ENCODE peak calls at places on chromosomes 6 and 20, in five cellular contexts. Q is Caki2, R is EL, G is GDM1, N is GM13977. O is an unnamed sample.

GRCh38 chr6:5511924-5512323 is 250.6 kb downstream of the FARS2 start:
- DNase-seq in Q (no peak), R (peak; percentile 78), G (no peak), N (no peak), O (no peak)

GRCh38 chr6:33746036-33746600 is 587 bp downstream of the IP6K3 start:
- DNase-seq in Q (no peak), R (peak; percentile 87), G (no peak), N (no peak), O (no peak)

GRCh38 chr6:161048636-161049035 is 57.1 kb downstream of the MAP3K4 start:
- DNase-seq in Q (no peak), R (peak; percentile 20), G (no peak), N (no peak), O (no peak)

GRCh38 chr20:7358670-7359069 is 581.6 kb downstream of the HAO1 start:
- DNase-seq in Q (no peak), R (no peak), G (no peak), N (no peak), O (no peak)

GRCh38 chr6:77072694-77073409 is 390.4 kb downstream of the HTR1B start:
- DNase-seq in Q (no peak), R (no peak), G (no peak), N (no peak), O (no peak)

GRCh38 chr20:57679113-57679512 is 30.7 kb downstream of the PMEPA1 start:
- DNase-seq in Q (no peak), R (no peak), G (no peak), N (no peak), O (no peak)

GRCh38 chr20:57560554-57561355 is at the start of gene PCK1:
- DNase-seq in Q (peak; percentile 96), R (peak; percentile 21), G (no peak), N (no peak), O (no peak)

GRCh38 chr6:166736606-166737005 is 109.6 kb upstream of the RPS6KA2 start:
- DNase-seq in Q (peak; percentile 75), R (peak; percentile 68), G (no peak), N (no peak), O (no peak)

GRCh38 chr20:32168184-32168910 is 39.2 kb downstream of the PLAGL2 start:
- DNase-seq in Q (peak; percentile 39), R (peak; percentile 43), G (no peak), N (no peak), O (no peak)

GRCh38 chr6:169247419-169247818 is 6.2 kb downstream of the THBS2 start:
- DNase-seq in Q (no peak), R (no peak), G (no peak), N (no peak), O (no peak)

GRCh38 chr20:45014671-45015415 is 48.5 kb downstream of the STK4 start:
- DNase-seq in Q (no peak), R (peak; percentile 97), G (no peak), N (no peak), O (no peak)

GRCh38 chr20:41182296-41183212 is 45.2 kb downstream of the PLCG1 start:
- DNase-seq in Q (no peak), R (peak; percentile 24), G (no peak), N (no peak), O (no peak)

GRCh38 chr6:130882370-130882769 is 55.2 kb downstream of the SMLR1 start:
- DNase-seq in Q (no peak), R (no peak), G (peak; percentile 23), N (no peak), O (no peak)

GRCh38 chr6:20437639-20438038 is 36.0 kb downstream of the E2F3 start:
- DNase-seq in Q (no peak), R (no peak), G (no peak), N (no peak), O (no peak)

GRCh38 chr20:59406446-59406845 is 106.0 kb downstream of the EDN3 start:
- DNase-seq in Q (no peak), R (no peak), G (no peak), N (no peak), O (no peak)

GRCh38 chr6:170429457-170429856 is 122.9 kb downstream of the FAM120B start:
- DNase-seq in Q (no peak), R (no peak), G (no peak), N (no peak), O (no peak)

GRCh38 chr6:1381397-1382330 is 7.7 kb upstream of the FOXF2 start:
- DNase-seq in Q (peak; percentile 74), R (peak; percentile 54), G (peak; percentile 16), N (peak; percentile 83), O (peak; percentile 36)

GRCh38 chr6:12271594-12271993 is 18.6 kb upstream of the EDN1 start:
- DNase-seq in Q (no peak), R (no peak), G (no peak), N (no peak), O (no peak)

GRCh38 chr20:6395695-6396094 is 272.9 kb upstream of the FERMT1 start:
- DNase-seq in Q (peak; percentile 28), R (no peak), G (no peak), N (no peak), O (no peak)

GRCh38 chr6:13159295-13159694 is 169.0 kb downstream of the TBC1D7 start:
- DNase-seq in Q (no peak), R (peak; percentile 20), G (peak; percentile 65), N (no peak), O (no peak)

GRCh38 chr20:44601801-44602204 is 19.4 kb downstream of the PKIG start:
- DNase-seq in Q (no peak), R (peak; percentile 24), G (no peak), N (no peak), O (no peak)

GRCh38 chr6:167730441-167730840 is 96.3 kb upstream of the AFDN start:
- DNase-seq in Q (no peak), R (no peak), G (no peak), N (no peak), O (no peak)